ENCODE peak calls at places on chromosomes 13 and 19, in eight cellular contexts. One of them, this sample, is unnamed.

GRCh38 chr13:21322988-21323387 is 136.1 kb downstream of the ZDHHC20 start:
- DNase-seq in body of pancreas: no peak
- DNase-seq in lower leg skin: no peak
- DNase-seq in stomach: no peak
- DNase-seq in pancreas: no peak
- DNase-seq in bronchial epithelial cell: no peak
- DNase-seq in mucosa of descending colon: no peak
- DNase-seq in heart left ventricle: no peak
- DNase-seq in this sample: no peak

GRCh38 chr13:48275507-48275906 is 28.0 kb upstream of the RB1 start:
- DNase-seq in body of pancreas: no peak
- DNase-seq in lower leg skin: no peak
- DNase-seq in stomach: no peak
- DNase-seq in pancreas: no peak
- DNase-seq in bronchial epithelial cell: no peak
- DNase-seq in mucosa of descending colon: no peak
- DNase-seq in heart left ventricle: no peak
- DNase-seq in this sample: no peak

GRCh38 chr13:78012046-78012445 is 93.4 kb upstream of the EDNRB start:
- DNase-seq in body of pancreas: no peak
- DNase-seq in lower leg skin: no peak
- DNase-seq in stomach: no peak
- DNase-seq in pancreas: no peak
- DNase-seq in bronchial epithelial cell: no peak
- DNase-seq in mucosa of descending colon: no peak
- DNase-seq in heart left ventricle: no peak
- DNase-seq in this sample: no peak

GRCh38 chr19:39842693-39843435 is 3.3 kb downstream of the FBL start:
- DNase-seq in body of pancreas: no peak
- DNase-seq in lower leg skin: no peak
- DNase-seq in stomach: no peak
- DNase-seq in pancreas: no peak
- DNase-seq in bronchial epithelial cell: no peak
- DNase-seq in mucosa of descending colon: no peak
- DNase-seq in heart left ventricle: no peak
- DNase-seq in this sample: no peak

GRCh38 chr19:41888926-41889325 is 5.9 kb downstream of the ARHGEF1 start:
- DNase-seq in body of pancreas: no peak
- DNase-seq in lower leg skin: no peak
- DNase-seq in stomach: no peak
- DNase-seq in pancreas: no peak
- DNase-seq in bronchial epithelial cell: no peak
- DNase-seq in mucosa of descending colon: no peak
- DNase-seq in heart left ventricle: no peak
- DNase-seq in this sample: no peak

GRCh38 chr13:78137404-78138142 is 218.9 kb upstream of the EDNRB start:
- DNase-seq in body of pancreas: peak
- DNase-seq in lower leg skin: no peak
- DNase-seq in stomach: no peak
- DNase-seq in pancreas: peak
- DNase-seq in bronchial epithelial cell: peak
- DNase-seq in mucosa of descending colon: peak
- DNase-seq in heart left ventricle: no peak
- DNase-seq in this sample: peak

GRCh38 chr19:16626796-16627193 is 1.2 kb downstream of the MED26 start:
- DNase-seq in body of pancreas: no peak
- DNase-seq in lower leg skin: no peak
- DNase-seq in stomach: no peak
- DNase-seq in pancreas: no peak
- DNase-seq in bronchial epithelial cell: no peak
- DNase-seq in mucosa of descending colon: peak
- DNase-seq in heart left ventricle: no peak
- DNase-seq in this sample: no peak

GRCh38 chr19:4722671-4723464 is 774 bp downstream of the DPP9 start:
- DNase-seq in body of pancreas: peak
- DNase-seq in lower leg skin: no peak
- DNase-seq in stomach: peak
- DNase-seq in pancreas: peak
- DNase-seq in bronchial epithelial cell: peak
- DNase-seq in mucosa of descending colon: peak
- DNase-seq in heart left ventricle: no peak
- DNase-seq in this sample: peak

GRCh38 chr19:7637374-7638256 is 705 bp downstream of the STXBP2 start:
- DNase-seq in body of pancreas: peak
- DNase-seq in lower leg skin: no peak
- DNase-seq in stomach: peak
- DNase-seq in pancreas: peak
- DNase-seq in bronchial epithelial cell: no peak
- DNase-seq in mucosa of descending colon: peak
- DNase-seq in heart left ventricle: peak
- DNase-seq in this sample: no peak

GRCh38 chr13:28185256-28185655 is 46.9 kb downstream of the PAN3 start:
- DNase-seq in body of pancreas: no peak
- DNase-seq in lower leg skin: no peak
- DNase-seq in stomach: no peak
- DNase-seq in pancreas: no peak
- DNase-seq in bronchial epithelial cell: no peak
- DNase-seq in mucosa of descending colon: no peak
- DNase-seq in heart left ventricle: no peak
- DNase-seq in this sample: no peak

GRCh38 chr13:45194081-45194939 is 6.5 kb downstream of the KCTD4 start:
- DNase-seq in body of pancreas: peak
- DNase-seq in lower leg skin: no peak
- DNase-seq in stomach: no peak
- DNase-seq in pancreas: peak
- DNase-seq in bronchial epithelial cell: no peak
- DNase-seq in mucosa of descending colon: peak
- DNase-seq in heart left ventricle: no peak
- DNase-seq in this sample: no peak

GRCh38 chr13:59633290-59633689 is 530.4 kb downstream of the DIAPH3 start:
- DNase-seq in body of pancreas: no peak
- DNase-seq in lower leg skin: no peak
- DNase-seq in stomach: no peak
- DNase-seq in pancreas: no peak
- DNase-seq in bronchial epithelial cell: no peak
- DNase-seq in mucosa of descending colon: no peak
- DNase-seq in heart left ventricle: no peak
- DNase-seq in this sample: no peak

GRCh38 chr13:28716511-28716910 is 2.3 kb downstream of the SLC46A3 start:
- DNase-seq in body of pancreas: peak
- DNase-seq in lower leg skin: no peak
- DNase-seq in stomach: no peak
- DNase-seq in pancreas: peak
- DNase-seq in bronchial epithelial cell: peak
- DNase-seq in mucosa of descending colon: peak
- DNase-seq in heart left ventricle: no peak
- DNase-seq in this sample: no peak

GRCh38 chr19:10408511-10409291 is 5.4 kb upstream of the CDC37 start:
- DNase-seq in body of pancreas: peak
- DNase-seq in lower leg skin: no peak
- DNase-seq in stomach: no peak
- DNase-seq in pancreas: no peak
- DNase-seq in bronchial epithelial cell: no peak
- DNase-seq in mucosa of descending colon: peak
- DNase-seq in heart left ventricle: no peak
- DNase-seq in this sample: no peak

GRCh38 chr13:23087884-23088283 is 92.9 kb upstream of the SGCG start:
- DNase-seq in body of pancreas: no peak
- DNase-seq in lower leg skin: no peak
- DNase-seq in stomach: no peak
- DNase-seq in pancreas: peak
- DNase-seq in bronchial epithelial cell: peak
- DNase-seq in mucosa of descending colon: peak
- DNase-seq in heart left ventricle: no peak
- DNase-seq in this sample: no peak

GRCh38 chr19:47469719-47470118 is 2.0 kb downstream of the SLC8A2 start:
- DNase-seq in body of pancreas: no peak
- DNase-seq in lower leg skin: no peak
- DNase-seq in stomach: no peak
- DNase-seq in pancreas: no peak
- DNase-seq in bronchial epithelial cell: no peak
- DNase-seq in mucosa of descending colon: no peak
- DNase-seq in heart left ventricle: peak
- DNase-seq in this sample: no peak

GRCh38 chr19:47470447-47471195 is 1.1 kb downstream of the SLC8A2 start:
- DNase-seq in body of pancreas: no peak
- DNase-seq in lower leg skin: no peak
- DNase-seq in stomach: no peak
- DNase-seq in pancreas: no peak
- DNase-seq in bronchial epithelial cell: no peak
- DNase-seq in mucosa of descending colon: no peak
- DNase-seq in heart left ventricle: peak
- DNase-seq in this sample: no peak

GRCh38 chr19:47467914-47468313 is 3.8 kb downstream of the SLC8A2 start:
- DNase-seq in body of pancreas: no peak
- DNase-seq in lower leg skin: no peak
- DNase-seq in stomach: no peak
- DNase-seq in pancreas: no peak
- DNase-seq in bronchial epithelial cell: no peak
- DNase-seq in mucosa of descending colon: no peak
- DNase-seq in heart left ventricle: peak
- DNase-seq in this sample: no peak

GRCh38 chr19:47471381-47471732 is 336 bp downstream of the SLC8A2 start:
- DNase-seq in body of pancreas: no peak
- DNase-seq in lower leg skin: no peak
- DNase-seq in stomach: no peak
- DNase-seq in pancreas: no peak
- DNase-seq in bronchial epithelial cell: no peak
- DNase-seq in mucosa of descending colon: no peak
- DNase-seq in heart left ventricle: no peak
- DNase-seq in this sample: no peak

GRCh38 chr19:47469419-47469700 is 2.3 kb downstream of the SLC8A2 start:
- DNase-seq in body of pancreas: no peak
- DNase-seq in lower leg skin: no peak
- DNase-seq in stomach: no peak
- DNase-seq in pancreas: no peak
- DNase-seq in bronchial epithelial cell: no peak
- DNase-seq in mucosa of descending colon: no peak
- DNase-seq in heart left ventricle: peak
- DNase-seq in this sample: no peak
- H3K4me3 ChIP-seq in body of pancreas: no peak
- H3K4me3 ChIP-seq in lower leg skin: no peak
- H3K4me3 ChIP-seq in stomach: no peak
- H3K4me3 ChIP-seq in pancreas: no peak
- H3K4me3 ChIP-seq in bronchial epithelial cell: no peak
- H3K4me3 ChIP-seq in mucosa of descending colon: no peak
- H3K4me3 ChIP-seq in heart left ventricle: no peak
- H3K4me3 ChIP-seq in this sample: no peak

GRCh38 chr13:38159710-38160109 is 189.9 kb upstream of the UFM1 start:
- DNase-seq in body of pancreas: no peak
- DNase-seq in lower leg skin: no peak
- DNase-seq in stomach: no peak
- DNase-seq in pancreas: no peak
- DNase-seq in bronchial epithelial cell: no peak
- DNase-seq in mucosa of descending colon: no peak
- DNase-seq in heart left ventricle: no peak
- DNase-seq in this sample: no peak
- TF ChIP-seq CTCF in body of pancreas: no peak
- TF ChIP-seq CTCF in lower leg skin: no peak
- TF ChIP-seq CTCF in stomach: no peak
- TF ChIP-seq CTCF in pancreas: no peak
- TF ChIP-seq CTCF in bronchial epithelial cell: no peak
- TF ChIP-seq CTCF in mucosa of descending colon: no peak
- TF ChIP-seq CTCF in heart left ventricle: no peak
- TF ChIP-seq CTCF in this sample: no peak

DNA sequence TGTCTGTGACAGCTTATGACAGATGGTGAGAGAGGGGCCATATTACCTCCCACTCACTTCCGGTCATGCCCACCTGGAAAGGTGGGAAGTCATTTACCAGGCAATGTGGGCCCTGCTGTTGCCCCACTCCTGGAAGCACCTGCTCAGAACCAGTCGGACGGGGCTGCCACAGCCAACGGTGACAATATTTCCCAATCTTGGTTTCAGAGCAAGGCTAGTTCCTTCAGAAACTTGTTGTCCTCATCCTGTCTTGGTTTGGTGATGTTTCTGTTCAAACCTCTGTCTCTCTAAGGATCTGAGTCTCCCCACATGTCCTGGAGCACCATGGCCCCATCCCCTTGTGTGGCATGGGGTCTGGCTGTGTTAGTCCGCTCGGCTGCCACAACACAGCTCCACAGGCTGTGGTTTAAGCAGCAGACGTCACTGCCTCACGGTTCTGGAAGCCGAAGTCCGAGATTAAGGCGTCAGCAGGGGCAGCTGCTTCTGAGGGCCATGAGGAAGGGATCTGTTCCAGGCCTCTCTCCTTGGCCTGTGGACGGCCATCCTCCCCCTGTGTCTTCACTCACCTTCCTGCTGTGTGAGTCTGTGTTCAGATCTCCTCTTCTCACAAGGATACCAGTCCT is 31.5 kb upstream of the SLC15A1 start:
- DNase-seq in body of pancreas: no peak
- DNase-seq in lower leg skin: no peak
- DNase-seq in stomach: no peak
- DNase-seq in pancreas: no peak
- DNase-seq in bronchial epithelial cell: no peak
- DNase-seq in mucosa of descending colon: no peak
- DNase-seq in heart left ventricle: no peak
- DNase-seq in this sample: no peak
- H3K4me3 ChIP-seq in body of pancreas: no peak
- H3K4me3 ChIP-seq in lower leg skin: no peak
- H3K4me3 ChIP-seq in stomach: no peak
- H3K4me3 ChIP-seq in pancreas: no peak
- H3K4me3 ChIP-seq in bronchial epithelial cell: no peak
- H3K4me3 ChIP-seq in mucosa of descending colon: no peak
- H3K4me3 ChIP-seq in heart left ventricle: no peak
- H3K4me3 ChIP-seq in this sample: no peak

GRCh38 chr19:2061936-2062729 is 11.1 kb upstream of the MKNK2 start:
- DNase-seq in body of pancreas: no peak
- DNase-seq in lower leg skin: no peak
- DNase-seq in stomach: no peak
- DNase-seq in pancreas: no peak
- DNase-seq in bronchial epithelial cell: no peak
- DNase-seq in mucosa of descending colon: no peak
- DNase-seq in heart left ventricle: no peak
- DNase-seq in this sample: no peak
- TF ChIP-seq CTCF in body of pancreas: no peak
- TF ChIP-seq CTCF in lower leg skin: no peak
- TF ChIP-seq CTCF in stomach: no peak
- TF ChIP-seq CTCF in pancreas: no peak
- TF ChIP-seq CTCF in bronchial epithelial cell: no peak
- TF ChIP-seq CTCF in mucosa of descending colon: no peak
- TF ChIP-seq CTCF in heart left ventricle: no peak
- TF ChIP-seq CTCF in this sample: no peak

GRCh38 chr13:86848716-86849115 is 822.5 kb upstream of the SLITRK5 start:
- DNase-seq in body of pancreas: no peak
- DNase-seq in lower leg skin: no peak
- DNase-seq in stomach: no peak
- DNase-seq in pancreas: no peak
- DNase-seq in bronchial epithelial cell: no peak
- DNase-seq in mucosa of descending colon: no peak
- DNase-seq in heart left ventricle: no peak
- DNase-seq in this sample: no peak
- H3K4me3 ChIP-seq in body of pancreas: no peak
- H3K4me3 ChIP-seq in lower leg skin: no peak
- H3K4me3 ChIP-seq in stomach: no peak
- H3K4me3 ChIP-seq in pancreas: no peak
- H3K4me3 ChIP-seq in bronchial epithelial cell: no peak
- H3K4me3 ChIP-seq in mucosa of descending colon: no peak
- H3K4me3 ChIP-seq in heart left ventricle: no peak
- H3K4me3 ChIP-seq in this sample: no peak

GRCh38 chr19:11558881-11559828 is at the start of gene ELOF1:
- DNase-seq in body of pancreas: peak
- DNase-seq in lower leg skin: peak
- DNase-seq in stomach: peak
- DNase-seq in pancreas: peak
- DNase-seq in bronchial epithelial cell: peak
- DNase-seq in mucosa of descending colon: peak
- DNase-seq in heart left ventricle: peak
- DNase-seq in this sample: peak
- TF ChIP-seq CTCF in body of pancreas: peak
- TF ChIP-seq CTCF in lower leg skin: no peak
- TF ChIP-seq CTCF in stomach: no peak
- TF ChIP-seq CTCF in pancreas: no peak
- TF ChIP-seq CTCF in bronchial epithelial cell: peak
- TF ChIP-seq CTCF in mucosa of descending colon: no peak
- TF ChIP-seq CTCF in heart left ventricle: no peak
- TF ChIP-seq CTCF in this sample: peak